ENCODE peak calls at places on chromosome 15, in four cellular contexts. One of them, this sample, is unnamed.

GRCh38 chr15:70494861-70495571 is 268.3 kb downstream of the UACA start:
- DNase-seq in H1: no peak
- DNase-seq in HepG2: peak; percentile 43
- DNase-seq in GM12878: no peak
- DNase-seq in this sample: no peak

GRCh38 chr15:51924146-51925068 is 47.2 kb downstream of the LEO1 start:
- DNase-seq in H1: peak; percentile 55
- DNase-seq in HepG2: no peak
- DNase-seq in GM12878: no peak
- DNase-seq in this sample: no peak

GRCh38 chr15:53807500-53807899 is 48.0 kb upstream of the WDR72 start:
- DNase-seq in GM12878: no peak
- DNase-seq in HepG2: no peak
- DNase-seq in H1: no peak
- DNase-seq in this sample: no peak

GRCh38 chr15:48682949-48683651 is 37.6 kb upstream of the FBN1 start:
- DNase-seq in H1: no peak
- DNase-seq in GM12878: no peak
- DNase-seq in HepG2: peak; percentile 55
- DNase-seq in this sample: no peak

GRCh38 chr15:31265090-31265870 is 61.4 kb upstream of the KLF13 start:
- DNase-seq in H1: peak; percentile 44
- DNase-seq in HepG2: peak; percentile 79
- DNase-seq in GM12878: no peak
- DNase-seq in this sample: no peak

GRCh38 chr15:43190178-43190577 is 5.0 kb downstream of the CCNDBP1 start:
- DNase-seq in GM12878: no peak
- DNase-seq in H1: no peak
- DNase-seq in HepG2: no peak
- DNase-seq in this sample: no peak

GRCh38 chr15:101378879-101379278 is 83.8 kb upstream of the SNRPA1 start:
- DNase-seq in H1: no peak
- DNase-seq in GM12878: no peak
- DNase-seq in HepG2: no peak
- DNase-seq in this sample: no peak

GRCh38 chr15:62241135-62241770 is 76.2 kb upstream of the C2CD4B start:
- DNase-seq in GM12878: no peak
- DNase-seq in H1: peak; percentile 81
- DNase-seq in HepG2: peak; percentile 32
- DNase-seq in this sample: peak; percentile 46

GRCh38 chr15:95105229-95105628 is 873.9 kb downstream of the MCTP2 start:
- DNase-seq in HepG2: no peak
- DNase-seq in GM12878: no peak
- DNase-seq in H1: no peak
- DNase-seq in this sample: no peak

GRCh38 chr15:58159827-58160386 is 21.7 kb downstream of the AQP9 start:
- DNase-seq in H1: no peak
- DNase-seq in HepG2: no peak
- DNase-seq in GM12878: no peak
- DNase-seq in this sample: no peak

GRCh38 chr15:52678468-52679231 is 538 bp downstream of the ATOSA start:
- DNase-seq in HepG2: peak; percentile 57
- DNase-seq in H1: peak; percentile 83
- DNase-seq in GM12878: no peak
- DNase-seq in this sample: peak; percentile 23

GRCh38 chr15:35963316-35963715 is 417.4 kb upstream of the DPH6 start:
- DNase-seq in HepG2: no peak
- DNase-seq in GM12878: no peak
- DNase-seq in H1: no peak
- DNase-seq in this sample: no peak

GRCh38 chr15:36362508-36362907 is 216.9 kb upstream of the CDIN1 start:
- DNase-seq in H1: no peak
- DNase-seq in HepG2: no peak
- DNase-seq in GM12878: no peak
- DNase-seq in this sample: no peak

GRCh38 chr15:79007066-79007465 is 62.2 kb upstream of the CTSH start:
- DNase-seq in HepG2: peak; percentile 75
- DNase-seq in GM12878: peak; percentile 40
- DNase-seq in H1: peak; percentile 87
- DNase-seq in this sample: peak; percentile 71

GRCh38 chr15:51750942-51751686 is at the start of gene TMOD2:
- DNase-seq in GM12878: no peak
- DNase-seq in HepG2: no peak
- DNase-seq in H1: peak; percentile 85
- DNase-seq in this sample: no peak

GRCh38 chr15:42020713-42021273 is at the start of gene PLA2G4E:
- DNase-seq in GM12878: no peak
- DNase-seq in H1: no peak
- DNase-seq in HepG2: no peak
- DNase-seq in this sample: no peak

GRCh38 chr15:83305696-83306291 is 21.3 kb upstream of the BNC1 start:
- DNase-seq in HepG2: peak; percentile 33
- DNase-seq in H1: no peak
- DNase-seq in GM12878: no peak
- DNase-seq in this sample: no peak

GRCh38 chr15:89964555-89964954 is 36.6 kb upstream of the ZNF710 start:
- DNase-seq in H1: no peak
- DNase-seq in GM12878: no peak
- DNase-seq in HepG2: no peak
- DNase-seq in this sample: no peak

GRCh38 chr15:43998607-43999006 is 171.8 kb downstream of the WDR76 start:
- DNase-seq in H1: no peak
- DNase-seq in GM12878: no peak
- DNase-seq in HepG2: no peak
- DNase-seq in this sample: no peak

DNA sequence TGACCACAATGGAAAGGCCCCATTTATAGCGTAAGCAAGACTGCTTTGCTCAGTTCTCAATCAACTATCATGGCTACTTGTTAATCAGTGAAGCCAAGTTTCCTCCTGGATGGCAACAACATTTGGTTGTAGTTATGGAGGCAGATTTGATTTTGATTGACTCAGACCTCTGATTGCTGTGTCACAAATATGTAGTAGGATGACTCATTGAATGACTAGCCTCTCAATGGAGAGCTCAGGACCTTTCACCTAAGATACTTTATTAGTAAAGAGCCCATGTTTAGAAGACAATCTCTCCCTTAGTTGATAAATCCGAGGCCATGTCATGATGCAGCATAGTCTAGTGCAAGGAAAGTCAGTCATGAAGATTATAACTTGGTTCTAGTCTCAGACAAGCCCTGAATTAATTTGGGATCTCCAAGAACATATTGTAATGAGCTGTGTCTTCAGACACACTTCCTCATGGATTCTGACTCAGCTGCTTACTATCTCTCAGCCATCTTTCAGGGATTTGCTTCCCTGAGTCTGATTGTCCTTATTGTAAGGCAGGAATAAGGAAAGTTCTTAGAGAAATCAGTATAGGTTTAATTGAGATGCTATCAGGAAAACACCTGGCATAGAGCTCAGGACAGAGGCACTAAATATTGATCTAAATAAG is 397.3 kb upstream of the TMCO5A start:
- DNase-seq in GM12878: no peak
- DNase-seq in H1: no peak
- DNase-seq in HepG2: no peak
- DNase-seq in this sample: no peak
- TF ChIP-seq ZNF274 in GM12878: no peak
- TF ChIP-seq ZNF274 in H1: no peak
- TF ChIP-seq ZNF274 in HepG2: no peak
- TF ChIP-seq ZNF274 in this sample: no peak

GRCh38 chr15:97728791-97729190 is 231.7 kb upstream of the ARRDC4 start:
- DNase-seq in HepG2: no peak
- DNase-seq in GM12878: no peak
- DNase-seq in H1: no peak
- DNase-seq in this sample: no peak
- TF ChIP-seq SUZ12 in HepG2: no peak
- TF ChIP-seq SUZ12 in GM12878: no peak
- TF ChIP-seq SUZ12 in H1: no peak
- TF ChIP-seq SUZ12 in this sample: no peak

DNA sequence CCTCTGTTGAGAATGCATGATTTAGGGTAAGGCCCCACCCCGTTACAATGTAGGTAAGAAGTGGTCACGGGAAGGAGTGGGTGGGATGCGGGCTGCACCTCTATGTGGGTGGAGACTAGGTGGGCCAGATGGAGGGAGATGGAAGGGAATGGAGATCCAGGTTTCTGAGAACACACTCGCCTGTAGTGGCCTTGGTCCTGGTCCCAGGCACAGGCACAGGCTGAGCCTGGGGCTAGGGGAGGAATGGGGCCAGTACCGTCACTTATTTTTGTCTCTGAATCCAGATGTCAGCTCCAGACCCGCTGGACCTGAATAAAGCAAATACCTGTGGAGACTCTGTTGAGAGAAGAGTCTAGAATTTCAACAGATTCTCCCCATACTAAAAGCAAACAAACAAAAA is 31.5 kb downstream of the GOLGA6A start:
- DNase-seq in H1: no peak
- DNase-seq in GM12878: no peak
- DNase-seq in HepG2: no peak
- DNase-seq in this sample: no peak
- H3K9ac ChIP-seq in H1: no peak overlapping the region
- H3K9ac ChIP-seq in GM12878: no peak overlapping the region
- H3K9ac ChIP-seq in HepG2: no peak overlapping the region
- H3K9ac ChIP-seq in this sample: no peak overlapping the region

DNA sequence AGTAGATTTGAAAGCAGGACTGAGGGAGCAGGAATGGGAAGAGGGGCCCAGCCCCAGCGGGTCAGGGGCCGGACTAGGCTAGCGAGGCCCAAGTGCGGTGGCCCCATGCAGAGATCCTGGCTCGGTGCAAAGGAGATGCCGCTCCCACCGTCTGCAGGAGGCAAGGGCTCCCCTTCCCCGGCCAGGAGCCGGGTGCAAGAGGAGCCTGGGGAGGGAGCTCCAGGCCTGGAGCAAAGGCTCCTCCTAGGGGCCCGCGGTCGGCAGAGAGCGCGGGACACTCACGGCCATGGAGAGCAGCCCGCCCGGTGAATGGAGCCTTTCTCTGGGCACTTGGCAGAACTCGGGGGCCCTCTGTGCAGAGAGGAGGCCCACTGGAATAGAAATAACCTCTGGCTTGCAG is 43.2 kb upstream of the USP3 start:
- DNase-seq in HepG2: peak; percentile 35
- DNase-seq in H1: peak; percentile 70
- DNase-seq in GM12878: no peak
- DNase-seq in this sample: no peak
- TF ChIP-seq ZNF274 in HepG2: no peak
- TF ChIP-seq ZNF274 in H1: no peak
- TF ChIP-seq ZNF274 in GM12878: no peak
- TF ChIP-seq ZNF274 in this sample: no peak

DNA sequence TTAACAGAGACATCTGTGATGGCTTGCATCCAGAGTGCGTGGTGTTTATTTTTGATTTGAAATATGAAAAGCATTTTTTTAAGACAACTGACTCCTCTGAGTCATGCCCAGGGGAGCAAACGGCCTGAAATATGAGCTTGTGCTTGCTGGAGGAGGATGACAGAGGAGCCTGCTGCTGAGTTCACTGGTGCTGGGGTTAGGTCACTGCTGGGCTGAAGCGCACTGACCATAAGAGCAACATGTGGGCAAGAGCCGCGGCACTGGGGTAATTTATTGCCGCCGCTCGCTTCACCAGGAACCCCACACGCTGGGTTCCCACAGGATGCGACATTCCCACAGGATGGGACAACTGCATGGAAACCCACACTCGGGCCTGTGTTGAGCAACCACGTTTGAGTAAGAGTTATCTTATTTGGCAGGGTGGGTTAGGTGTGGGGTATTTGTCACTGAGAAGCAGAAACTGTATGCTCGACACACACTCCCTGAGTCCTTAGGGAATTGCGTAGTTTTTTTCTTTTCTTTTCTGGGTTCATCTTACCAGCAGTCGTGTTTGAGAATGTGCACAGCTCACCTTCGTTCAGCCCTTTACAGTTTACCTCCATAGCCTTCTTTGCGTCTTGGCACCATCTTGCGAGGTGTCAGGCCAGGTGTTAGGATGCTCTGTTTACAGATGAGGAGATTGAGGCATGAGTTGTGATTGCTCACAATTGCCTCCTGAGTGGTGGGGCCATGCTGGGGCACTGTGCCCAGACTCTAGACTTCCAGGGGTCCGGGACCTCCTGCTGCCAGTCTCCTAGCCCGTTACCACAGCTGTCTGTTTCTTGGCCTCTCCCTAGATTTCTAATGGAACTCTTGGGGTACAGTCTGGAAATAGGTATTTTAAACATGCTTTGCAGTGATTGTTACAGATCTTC is 60.4 kb downstream of the SMAD3 start:
- DNase-seq in H1: no peak
- DNase-seq in GM12878: no peak
- DNase-seq in HepG2: no peak
- DNase-seq in this sample: no peak
- TF ChIP-seq SUZ12 in H1: no peak
- TF ChIP-seq SUZ12 in GM12878: no peak
- TF ChIP-seq SUZ12 in HepG2: no peak
- TF ChIP-seq SUZ12 in this sample: no peak

GRCh38 chr15:91689377-91689776 is 164.1 kb upstream of the SLCO3A1 start:
- DNase-seq in HepG2: no peak
- DNase-seq in H1: no peak
- DNase-seq in GM12878: no peak
- DNase-seq in this sample: no peak

GRCh38 chr15:91692596-91692995 is 160.9 kb upstream of the SLCO3A1 start:
- DNase-seq in GM12878: no peak
- DNase-seq in H1: no peak
- DNase-seq in HepG2: no peak
- DNase-seq in this sample: no peak

GRCh38 chr15:91694829-91695205 is 158.7 kb upstream of the SLCO3A1 start:
- DNase-seq in HepG2: peak; percentile 39
- DNase-seq in GM12878: no peak
- DNase-seq in H1: no peak
- DNase-seq in this sample: no peak

GRCh38 chr15:91696981-91697380 is 156.5 kb upstream of the SLCO3A1 start:
- DNase-seq in GM12878: no peak
- DNase-seq in H1: no peak
- DNase-seq in HepG2: no peak
- DNase-seq in this sample: no peak

DNA sequence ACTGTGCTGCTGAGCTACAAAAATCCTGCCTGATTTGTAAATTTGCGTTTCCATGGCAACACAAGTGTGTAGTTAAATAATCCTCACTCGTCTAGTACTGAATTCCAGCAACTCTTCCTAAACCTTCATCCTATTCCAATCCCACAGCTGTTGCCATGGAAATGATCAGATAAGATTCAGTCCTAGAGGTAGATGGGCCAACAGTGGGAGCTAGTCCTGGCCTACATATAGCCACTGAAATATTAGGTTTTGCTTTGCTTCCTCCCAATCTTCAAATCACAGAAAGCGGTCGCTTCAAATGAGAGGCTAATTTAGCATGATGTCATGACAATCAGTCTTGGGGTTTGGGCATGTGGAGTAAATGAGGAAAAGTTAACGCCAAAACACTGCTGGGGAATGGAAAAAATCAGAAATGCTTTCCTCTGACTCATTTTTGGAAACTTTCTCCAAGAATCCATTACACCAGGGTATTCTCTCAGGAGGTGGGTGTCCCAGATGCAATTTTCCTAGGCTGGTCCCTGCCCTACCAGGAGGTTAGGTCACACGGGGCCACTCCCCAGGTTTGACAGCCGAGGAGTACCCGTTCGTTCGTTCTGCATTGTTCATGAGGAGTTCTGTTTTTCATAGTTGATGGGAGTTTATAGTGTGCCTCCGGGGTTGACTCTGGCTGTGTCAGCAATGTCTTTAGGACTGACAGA is 159.2 kb upstream of the SLCO3A1 start:
- DNase-seq in HepG2: no peak
- DNase-seq in GM12878: no peak
- DNase-seq in H1: no peak
- DNase-seq in this sample: no peak
- H3K9ac ChIP-seq in HepG2: no peak overlapping the region
- H3K9ac ChIP-seq in GM12878: no peak overlapping the region
- H3K9ac ChIP-seq in H1: no peak overlapping the region
- H3K9ac ChIP-seq in this sample: no peak overlapping the region